ENCODE peak calls at places on chromosomes 3 and 15, in eight cellular contexts. E is thoracic aorta; J is stimulated activated CD4-positive, alpha-beta T cell treated with anti-CD3 and anti-CD28 coated beads, Interleukin-2, amount 100 ng/mL, for 48 hours; C is activated T-helper 1 cell treated with anti-CD3 and anti-CD28 coated beads, Interleukin-2, amount 50 U/mL, for 16 hours; X is activated CD8-positive, alpha-beta T cell treated with anti-CD3 and anti-CD28 coated beads for 36 hours; V is A172; T is EL; L is fibroblast of mammary gland. Y is an unnamed sample.

GRCh38 chr3:129051776-129052400 is 8.7 kb upstream of the GP9 start:
- DNase-seq in L (no peak), T (peak; percentile 15), J (no peak), V (peak; percentile 30), C (no peak), E (no peak), X (no peak), Y (no peak)

GRCh38 chr3:69838217-69838616 is 99.0 kb downstream of the MITF start:
- DNase-seq in L (peak; percentile 100), T (peak; percentile 94), X (no peak), C (no peak), E (no peak), V (peak; percentile 25), J (no peak), Y (no peak)

GRCh38 chr15:76470691-76471090 is 134.1 kb downstream of the ISL2 start:
- DNase-seq in T (peak; percentile 14), X (no peak), L (peak; percentile 24), J (no peak), V (peak; percentile 11), C (no peak), E (no peak), Y (no peak)

GRCh38 chr3:133361435-133361834 is 38.4 kb upstream of the BFSP2 start:
- DNase-seq in T (no peak), E (no peak), L (no peak), V (no peak), J (no peak), X (no peak), C (no peak), Y (no peak)

GRCh38 chr3:146594843-146595482 is 10.2 kb downstream of the PLSCR5 start:
- DNase-seq in C (no peak), J (no peak), X (no peak), E (no peak), V (peak; percentile 7), L (peak; percentile 37), T (peak; percentile 10), Y (no peak)

GRCh38 chr3:24128195-24129005 is 183.3 kb downstream of the NR1D2 start:
- DNase-seq in V (no peak), X (no peak), J (no peak), L (peak; percentile 90), E (no peak), C (no peak), T (peak; percentile 63), Y (no peak)

GRCh38 chr15:45641374-45641778 is 6.5 kb downstream of the SQOR start:
- DNase-seq in V (peak; percentile 17), X (no peak), E (no peak), T (peak; percentile 79), J (no peak), C (no peak), L (peak; percentile 98), Y (no peak)

GRCh38 chr3:50278868-50279224 is at the start of gene LSMEM2:
- DNase-seq in V (no peak), J (no peak), E (no peak), C (no peak), X (no peak), T (no peak), L (no peak), Y (no peak)

GRCh38 chr15:63381301-63382192 is at the start of gene CA12:
- DNase-seq in C (no peak), E (no peak), X (peak; percentile 36), J (no peak), L (peak; percentile 56), T (peak; percentile 56), V (no peak), Y (no peak)

GRCh38 chr15:74845208-74845568 is 2.2 kb upstream of the ULK3 start:
- DNase-seq in T (no peak), C (peak; percentile 41), L (no peak), V (no peak), X (peak; percentile 76), J (peak; percentile 46), E (no peak), Y (no peak)

GRCh38 chr3:124552224-124552623 is 178.0 kb upstream of the UMPS start:
- DNase-seq in C (no peak), T (no peak), J (no peak), X (no peak), V (peak; percentile 90), E (no peak), L (no peak), Y (no peak)

GRCh38 chr3:115436767-115437301 is 186.5 kb upstream of the GAP43 start:
- DNase-seq in X (no peak), C (no peak), V (peak; percentile 97), T (peak; percentile 97), J (no peak), E (peak; percentile 2), L (peak; percentile 97), Y (no peak)

GRCh38 chr3:179410317-179410716 is 41.0 kb downstream of the GNB4 start:
- DNase-seq in E (no peak), T (peak; percentile 15), J (no peak), X (no peak), L (peak; percentile 20), V (no peak), C (no peak), Y (no peak)

GRCh38 chr15:97993310-97993738 is 32.8 kb downstream of the ARRDC4 start:
- DNase-seq in J (no peak), X (no peak), C (no peak), E (no peak), V (peak; percentile 21), L (no peak), T (peak; percentile 73), Y (no peak)

GRCh38 chr3:193114431-193115340 is 126.3 kb upstream of the PLAAT1 start:
- DNase-seq in C (no peak), X (no peak), V (no peak), L (no peak), E (no peak), J (no peak), T (no peak), Y (no peak)

GRCh38 chr15:101615986-101616848 is 36.0 kb downstream of the TM2D3 start:
- DNase-seq in E (no peak), T (peak; percentile 80), V (peak; percentile 47), L (peak; percentile 82), C (no peak), X (peak; percentile 42), J (no peak), Y (no peak)

GRCh38 chr3:129534428-129535027 is 6.1 kb downstream of the RHO start:
- DNase-seq in E (no peak), J (no peak), C (no peak), X (no peak), V (peak; percentile 41), L (no peak), T (no peak), Y (no peak)

GRCh38 chr3:42179110-42179725 is 86.8 kb downstream of the CCK start:
- DNase-seq in X (peak; percentile 17), J (peak; percentile 2), V (peak; percentile 88), E (peak; percentile 8), T (peak; percentile 89), C (no peak), L (peak; percentile 89), Y (peak; percentile 1)

GRCh38 chr15:92049290-92050008 is 195.9 kb downstream of the SLCO3A1 start:
- DNase-seq in C (no peak), X (no peak), J (no peak), L (no peak), E (no peak), T (no peak), V (no peak), Y (no peak)

GRCh38 chr3:168877899-168878298 is 782.2 kb upstream of the GOLIM4 start:
- DNase-seq in E (no peak), X (no peak), J (no peak), L (no peak), V (no peak), C (no peak), T (no peak), Y (no peak)

GRCh38 chr3:151538706-151539403 is 78.0 kb upstream of the IGSF10 start:
- DNase-seq in X (no peak), V (no peak), J (no peak), L (peak; percentile 62), T (no peak), E (no peak), C (no peak), Y (no peak)

GRCh38 chr3:117439812-117440211 is 730.2 kb downstream of the TUSC7 start:
- DNase-seq in X (no peak), V (no peak), L (peak; percentile 26), J (no peak), C (no peak), E (no peak), T (peak; percentile 31), Y (peak; percentile 81)

GRCh38 chr15:51931016-51931415 is 40.6 kb downstream of the LEO1 start:
- DNase-seq in X (no peak), T (no peak), E (no peak), C (no peak), V (no peak), L (no peak), J (no peak), Y (no peak)

GRCh38 chr15:87762110-87762509 is 494.4 kb downstream of the NTRK3 start:
- DNase-seq in X (no peak), L (no peak), J (no peak), E (no peak), C (no peak), T (no peak), V (no peak), Y (no peak)

GRCh38 chr15:99967841-99968371 is 234.7 kb upstream of the LYSMD4 start:
- DNase-seq in C (no peak), J (no peak), X (no peak), L (peak; percentile 3), V (peak; percentile 31), T (peak; percentile 22), E (no peak), Y (no peak)

GRCh38 chr3:12158387-12159226 is at the start of gene TIMP4:
- DNase-seq in C (no peak), T (peak; percentile 68), E (no peak), L (peak; percentile 75), V (peak; percentile 84), X (no peak), J (no peak), Y (no peak)

GRCh38 chr3:48601622-48601994 is 6.5 kb upstream of the COL7A1 start:
- DNase-seq in V (no peak), J (no peak), X (no peak), C (no peak), E (no peak), T (no peak), L (no peak), Y (no peak)

GRCh38 chr3:31573460-31573779 is 40.7 kb downstream of the STT3B start:
- DNase-seq in E (no peak), J (no peak), L (no peak), X (no peak), V (no peak), C (no peak), T (no peak), Y (no peak)